ENCODE peak calls at places on chromosomes 2 and 18, in four cellular contexts. T is GM12864, F is MCF 10A, M is Caki2. W is an unnamed sample.

GRCh38 chr2:139162456-139162855 is 382.3 kb upstream of the NXPH2 start:
- DNase-seq in T (no peak), M (no peak), F (no peak), W (no peak)

GRCh38 chr2:129606496-129607270 is 372.8 kb upstream of the RAB6C start:
- DNase-seq in M (no peak), T (no peak), F (no peak), W (no peak)

GRCh38 chr18:2237706-2238105 is 333.6 kb downstream of the METTL4 start:
- DNase-seq in M (no peak), T (no peak), F (no peak), W (no peak)

GRCh38 chr18:73597832-73598615 is 549.6 kb downstream of the FBXO15 start:
- DNase-seq in M (no peak), T (no peak), F (no peak), W (no peak)

GRCh38 chr18:63105636-63106316 is 213.8 kb downstream of the BCL2 start:
- DNase-seq in M (no peak), F (no peak), T (no peak), W (no peak)

GRCh38 chr18:37435150-37435872 is 130.3 kb downstream of the CELF4 start:
- DNase-seq in T (no peak), M (no peak), F (peak; percentile 23), W (no peak)

GRCh38 chr2:228282371-228282770 is 100.9 kb upstream of the SPHKAP start:
- DNase-seq in T (no peak), M (no peak), F (no peak), W (no peak)

GRCh38 chr2:199680482-199680881 is 170.5 kb downstream of the FTCDNL1 start:
- DNase-seq in T (no peak), M (no peak), F (no peak), W (no peak)

GRCh38 chr2:174939046-174939445 is 66.1 kb downstream of the CHN1 start:
- DNase-seq in T (no peak), M (peak; percentile 62), F (peak; percentile 42), W (peak; percentile 18)

GRCh38 chr2:238644095-238645081 is 203.5 kb upstream of the TWIST2 start:
- DNase-seq in M (peak; percentile 82), T (no peak), F (peak; percentile 78), W (peak; percentile 43)

GRCh38 chr18:49487711-49488310 is 777 bp upstream of the C18orf32 start:
- DNase-seq in M (no peak), F (no peak), T (no peak), W (peak; percentile 13)

GRCh38 chr2:112181571-112182290 is 43.5 kb downstream of the FBLN7 start:
- DNase-seq in F (no peak), M (no peak), T (no peak), W (no peak)

GRCh38 chr2:68423966-68424650 is 43.0 kb downstream of the FBXO48 start:
- DNase-seq in F (no peak), T (peak; percentile 89), M (no peak), W (no peak)

GRCh38 chr18:50315100-50315871 is 27.8 kb upstream of the CXXC1 start:
- DNase-seq in T (peak; percentile 91), F (no peak), M (no peak), W (no peak)

GRCh38 chr2:161122772-161123530 is 37.3 kb upstream of the TANK start:
- DNase-seq in F (peak; percentile 86), T (no peak), M (peak; percentile 71), W (peak; percentile 86)